ENCODE peak calls at places on chromosomes 1 and 21, in six cellular contexts. R is WTC11, M is H1, V is HCT116, H is K562, I is HepG2. O is an unnamed sample.

GRCh38 chr21:26732442-26733221 is 112.6 kb downstream of the ADAMTS1 start:
- DNase-seq in R (peak; percentile 66), V (no peak), H (peak; percentile 12), I (peak; percentile 6), M (peak; percentile 80), O (no peak)

GRCh38 chr1:169148472-169149252 is 42.2 kb downstream of the ATP1B1 start:
- DNase-seq in H (peak; percentile 23), R (no peak), V (no peak), I (peak; percentile 97), M (no peak), O (no peak)

GRCh38 chr21:31335957-31336738 is 7.9 kb downstream of the TIAM1 start:
- DNase-seq in H (no peak), I (no peak), R (no peak), M (no peak), V (no peak), O (no peak)

GRCh38 chr1:38009841-38010180 is 2.7 kb upstream of the UTP11 start:
- DNase-seq in V (no peak), M (no peak), I (no peak), H (no peak), R (no peak), O (no peak)

GRCh38 chr1:119611701-119612113 is 36.4 kb downstream of the ZNF697 start:
- DNase-seq in R (peak; percentile 99), I (peak; percentile 53), M (peak; percentile 100), H (peak; percentile 81), V (peak; percentile 65), O (no peak)

GRCh38 chr1:231359113-231359512 is 21.0 kb downstream of the SPRTN start:
- DNase-seq in H (peak; percentile 14), V (no peak), I (no peak), M (no peak), R (no peak), O (no peak)

GRCh38 chr1:65113298-65113697 is 34.7 kb upstream of the AK4 start:
- DNase-seq in V (no peak), I (no peak), M (no peak), H (no peak), R (no peak), O (no peak)

GRCh38 chr1:22107126-22107525 is 35.8 kb downstream of the WNT4 start:
- DNase-seq in V (no peak), M (no peak), R (no peak), H (no peak), I (no peak), O (no peak)

GRCh38 chr1:181092883-181093282 is 4.4 kb downstream of the IER5 start:
- DNase-seq in I (peak; percentile 85), H (no peak), M (no peak), R (no peak), V (no peak), O (no peak)

GRCh38 chr1:202576816-202577215 is 133.4 kb downstream of the SYT2 start:
- DNase-seq in H (no peak), I (peak; percentile 70), R (no peak), V (no peak), M (no peak), O (no peak)

GRCh38 chr1:234065794-234066447 is 161.4 kb downstream of the SLC35F3 start:
- DNase-seq in I (peak; percentile 40), V (peak; percentile 58), R (peak; percentile 90), H (peak; percentile 85), M (peak; percentile 95), O (peak; percentile 7)

GRCh38 chr1:27719286-27720251 is 6.2 kb upstream of the FAM76A start:
- DNase-seq in R (no peak), I (no peak), V (no peak), M (no peak), H (no peak), O (no peak)

GRCh38 chr1:84830136-84830535 is 62.9 kb downstream of the LPAR3 start:
- DNase-seq in H (no peak), M (no peak), I (no peak), V (no peak), R (no peak), O (no peak)

GRCh38 chr1:155913969-155914757 is 3.0 kb upstream of the RIT1 start:
- DNase-seq in M (no peak), V (no peak), H (no peak), R (no peak), I (no peak), O (no peak)

GRCh38 chr1:212774584-212774983 is 17.0 kb downstream of the NSL1 start:
- DNase-seq in I (no peak), R (no peak), H (peak; percentile 82), V (no peak), M (no peak), O (no peak)

GRCh38 chr1:36835696-36836095 is 198.6 kb downstream of the GRIK3 start:
- DNase-seq in V (no peak), M (no peak), H (no peak), R (no peak), I (no peak), O (no peak)

GRCh38 chr1:225460021-225460736 is 32.3 kb upstream of the LBR start:
- DNase-seq in R (no peak), V (no peak), H (no peak), I (no peak), M (no peak), O (no peak)

DNA sequence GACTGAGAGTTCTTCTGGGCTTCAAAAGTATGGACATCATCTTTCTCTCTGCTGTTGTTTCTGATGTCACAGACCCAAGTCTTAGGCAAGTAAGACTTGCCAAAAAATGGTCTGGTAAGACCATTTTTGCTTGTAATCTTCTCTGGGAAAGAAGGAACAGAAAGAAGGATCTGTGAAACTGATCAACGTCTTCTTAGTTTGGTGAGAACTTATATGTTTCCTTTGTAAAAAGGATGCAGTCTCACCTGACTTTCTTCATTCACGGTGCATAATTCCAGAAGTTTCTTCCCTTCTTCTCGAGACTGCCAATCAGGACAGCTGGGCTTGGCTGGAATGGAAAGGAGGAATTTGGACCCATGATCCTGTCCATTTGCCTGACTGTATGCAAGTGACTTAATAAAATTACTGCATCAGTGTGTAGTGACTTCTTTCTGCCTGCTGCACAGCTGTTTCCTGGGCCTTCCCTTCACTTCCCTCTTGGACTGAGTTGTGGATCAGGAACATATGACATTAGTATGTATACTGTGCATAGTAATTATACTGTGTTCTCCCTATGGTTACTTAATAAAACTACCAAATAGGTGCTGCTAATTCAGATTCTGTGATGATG is 7.5 kb upstream of the DENND1B start:
- DNase-seq in I (no peak), M (no peak), H (no peak), R (no peak), V (no peak), O (no peak)
- TF ChIP-seq ATF3 in I (no peak), M (no peak), H (no peak), R (no peak), V (no peak), O (no peak)

DNA sequence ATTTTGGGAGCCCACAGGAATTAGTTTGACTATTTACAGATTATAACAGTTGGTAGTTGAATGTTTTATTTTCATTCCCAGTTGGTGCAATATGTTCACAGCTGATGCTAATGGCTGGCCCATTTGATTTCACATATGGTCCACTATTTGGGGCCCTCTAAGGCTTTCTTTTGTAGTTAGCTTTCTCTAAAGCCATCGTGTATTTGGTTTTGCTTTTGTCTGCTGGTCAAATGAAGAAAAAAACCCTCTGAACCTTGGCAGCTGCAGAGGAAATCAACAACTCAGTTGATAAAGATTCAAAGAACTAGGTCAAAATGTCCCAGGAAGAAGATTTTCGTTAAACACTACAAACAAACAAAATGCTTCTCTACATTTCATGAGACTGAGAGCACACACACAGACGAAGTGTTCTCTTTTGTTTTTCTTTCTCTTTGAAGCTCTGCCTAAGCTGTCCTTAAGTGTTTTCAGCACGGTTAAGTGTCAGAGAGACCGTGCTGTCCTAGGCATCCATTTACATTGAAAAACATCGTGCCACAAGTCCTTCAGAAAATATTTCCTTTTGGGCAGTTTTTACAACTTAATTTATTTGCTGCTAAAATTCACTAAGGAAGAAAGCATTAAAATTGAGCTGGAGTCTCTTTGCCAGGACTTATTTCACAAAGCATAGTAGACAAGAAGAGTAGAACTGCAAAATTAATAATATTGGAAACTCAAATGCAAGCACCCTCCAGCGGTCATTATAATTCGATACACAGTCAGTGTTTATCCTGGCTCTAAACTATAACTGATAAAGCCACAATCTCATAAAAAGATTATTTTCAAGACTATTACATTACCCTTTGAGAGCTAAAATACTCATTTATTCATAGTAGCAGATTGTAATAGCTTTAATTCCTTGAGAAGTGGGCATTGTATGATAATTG is 655.1 kb downstream of the RWDD3 start:
- DNase-seq in M (no peak), I (no peak), V (no peak), R (no peak), H (no peak), O (no peak)
- TF ChIP-seq ATF3 in M (no peak), I (no peak), V (no peak), R (no peak), H (no peak), O (no peak)

DNA sequence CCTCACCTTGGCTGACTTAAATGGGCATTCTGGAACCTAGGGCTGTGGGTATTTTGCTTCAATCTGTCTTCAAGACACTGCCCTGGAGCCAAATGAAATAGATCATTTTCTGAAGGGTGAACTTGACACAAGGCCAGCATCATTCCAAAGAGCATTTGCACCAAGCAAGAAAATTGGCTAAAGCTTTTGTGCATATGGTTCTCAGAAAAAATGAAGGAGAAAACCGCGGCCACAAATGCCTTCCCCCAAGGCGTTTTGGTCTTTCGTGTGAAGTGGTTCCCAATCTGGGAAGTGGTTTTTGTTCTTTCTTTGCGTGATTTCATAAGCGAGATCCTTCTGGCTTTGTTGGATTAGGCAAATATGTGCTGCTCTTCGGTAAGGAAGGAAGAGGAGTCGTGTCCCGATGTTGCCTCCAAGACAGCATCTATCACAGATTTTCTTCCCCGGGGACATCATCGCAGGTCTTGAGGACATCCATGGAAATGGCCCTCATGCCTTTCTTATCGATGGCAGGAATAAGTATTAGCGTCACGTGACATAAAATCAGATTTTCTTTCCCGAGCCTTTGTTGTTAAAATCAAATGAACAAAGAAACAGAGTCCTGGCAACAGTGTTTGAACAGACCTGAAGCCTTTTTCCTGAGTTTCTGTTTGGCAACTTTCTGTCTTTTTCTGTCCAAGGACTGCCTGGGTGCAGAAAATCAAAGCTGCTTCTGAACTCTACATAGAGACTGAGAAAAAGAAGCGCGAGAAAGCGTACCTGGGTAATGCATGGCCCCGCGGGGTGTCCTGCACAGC is 31.0 kb downstream of the ATP5PO start:
- DNase-seq in M (no peak), I (no peak), H (no peak), R (no peak), V (no peak), O (no peak)
- TF ChIP-seq ATF3 in M (no peak), I (no peak), H (no peak), R (no peak), V (no peak), O (no peak)

GRCh38 chr1:184970691-184971161 is 3.6 kb downstream of the NIBAN1 start:
- DNase-seq in I (no peak), H (no peak), R (no peak), V (no peak), M (no peak), O (no peak)

GRCh38 chr1:184965889-184966860 is 8.1 kb downstream of the NIBAN1 start:
- DNase-seq in M (no peak), H (no peak), V (no peak), R (no peak), I (no peak), O (no peak)

GRCh38 chr1:184971522-184972265 is 2.6 kb downstream of the NIBAN1 start:
- DNase-seq in I (no peak), H (no peak), V (no peak), M (no peak), R (no peak), O (no peak)

GRCh38 chr1:184972281-184973055 is 1.8 kb downstream of the NIBAN1 start:
- DNase-seq in H (peak; percentile 15), M (no peak), I (no peak), R (no peak), V (no peak), O (no peak)

DNA sequence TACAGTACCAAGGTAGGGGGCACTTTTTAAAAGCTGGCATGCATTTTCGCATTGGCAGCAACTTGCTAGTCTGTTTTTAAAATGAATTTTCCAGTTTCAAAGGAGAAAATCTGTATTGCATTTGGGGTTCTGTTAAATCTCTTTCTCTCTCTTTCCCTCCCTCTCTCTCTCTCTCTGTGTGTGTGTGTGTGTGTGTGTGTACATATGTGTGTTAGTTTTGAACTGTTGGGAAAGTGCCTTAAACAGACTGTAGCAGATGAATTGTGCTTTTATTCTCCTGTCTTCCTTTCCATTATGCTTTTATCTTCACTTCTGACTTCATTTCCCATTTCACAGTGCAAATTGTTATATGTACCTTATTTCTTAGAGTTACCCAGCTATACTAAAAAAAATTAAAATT is 7.3 kb downstream of the NIBAN1 start:
- DNase-seq in R (no peak), M (no peak), I (no peak), V (no peak), H (no peak), O (no peak)
- TF ChIP-seq ATF3 in R (no peak), M (no peak), I (no peak), V (no peak), H (no peak), O (no peak)